ENCODE peak calls at places on chromosome 4, in four cellular contexts. D is epithelial cell of proximal tubule, Y is AG09319, G is NCI-H345. K is an unnamed sample.

GRCh38 chr4:147108409-147108808 is 162.7 kb upstream of the TTC29 start:
- DNase-seq in G (no peak), Y (no peak), D (no peak), K (no peak)

GRCh38 chr4:10706236-10706635 is 21.7 kb upstream of the CLNK start:
- DNase-seq in D (no peak), G (no peak), Y (no peak), K (no peak)

GRCh38 chr4:14254252-14254651 is 626.7 kb upstream of the BOD1L1 start:
- DNase-seq in Y (no peak), D (no peak), G (no peak), K (no peak)

GRCh38 chr4:140168474-140168873 is 14.5 kb upstream of the MAML3 start:
- DNase-seq in D (no peak), G (no peak), Y (no peak), K (no peak)

GRCh38 chr4:114561590-114561989 is 37.0 kb upstream of the UGT8 start:
- DNase-seq in Y (no peak), G (no peak), D (no peak), K (no peak)

GRCh38 chr4:6372649-6373525 is 99.5 kb downstream of the PPP2R2C start:
- DNase-seq in G (peak; percentile 32), Y (no peak), D (no peak), K (no peak)

GRCh38 chr4:73707269-73707875 is 33.0 kb upstream of the CXCL8 start:
- DNase-seq in D (no peak), G (no peak), Y (no peak), K (peak; percentile 4)

GRCh38 chr4:129488427-129488826 is 392.5 kb downstream of the C4orf33 start:
- DNase-seq in G (no peak), Y (no peak), D (no peak), K (no peak)

GRCh38 chr4:13536607-13537006 is 7.7 kb downstream of the NKX3-2 start:
- DNase-seq in D (no peak), Y (no peak), G (no peak), K (no peak)

GRCh38 chr4:120001850-120002249 is 64.8 kb downstream of the MAD2L1 start:
- DNase-seq in D (no peak), G (no peak), Y (no peak), K (no peak)

GRCh38 chr4:53622739-53623151 is 31.5 kb upstream of the LNX1 start:
- DNase-seq in Y (peak; percentile 74), D (no peak), G (no peak), K (no peak)

GRCh38 chr4:16791460-16791859 is 107.0 kb downstream of the LDB2 start:
- DNase-seq in Y (no peak), G (no peak), D (no peak), K (no peak)

GRCh38 chr4:15381806-15382338 is 46.0 kb upstream of the C1QTNF7 start:
- DNase-seq in D (no peak), G (no peak), Y (no peak), K (no peak)

GRCh38 chr4:145234086-145234694 is 53.8 kb upstream of the OTUD4 start:
- DNase-seq in G (peak; percentile 52), Y (no peak), D (peak; percentile 2), K (peak; percentile 1)

GRCh38 chr4:6769138-6769983 is 13.2 kb upstream of the KIAA0232 start:
- DNase-seq in G (no peak), Y (no peak), D (no peak), K (no peak)

GRCh38 chr4:107647591-107647990 is 72.4 kb downstream of the PAPSS1 start:
- DNase-seq in G (no peak), Y (peak; percentile 10), D (no peak), K (no peak)

GRCh38 chr4:143587703-143588102 is 74.2 kb downstream of the SMARCA5 start:
- DNase-seq in D (no peak), G (peak; percentile 1), Y (no peak), K (no peak)

GRCh38 chr4:147727476-147728028 is 4.3 kb upstream of the ARHGAP10 start:
- DNase-seq in Y (no peak), D (no peak), G (no peak), K (no peak)

GRCh38 chr4:147723316-147723715 is 8.6 kb upstream of the ARHGAP10 start:
- DNase-seq in G (no peak), D (no peak), Y (no peak), K (no peak)

GRCh38 chr4:174520655-174521054 is 1.6 kb downstream of the HPGD start:
- DNase-seq in Y (no peak), D (no peak), G (no peak), K (no peak)

GRCh38 chr4:105092356-105092755 is 54.3 kb upstream of the TET2 start:
- DNase-seq in G (no peak), Y (no peak), D (peak; percentile 30), K (no peak)

GRCh38 chr4:4506961-4507360 is 34.9 kb downstream of the STX18 start:
- DNase-seq in G (no peak), Y (no peak), D (no peak), K (no peak)